ENCODE peak calls at places on chromosomes 1 and 21, in five cellular contexts. F is WERI-Rb-1, W is ovary, U is hepatocyte, J is heart left ventricle. B is an unnamed sample.
A peak's percentile ranks its signal among the peaks of the same experiment; 100 is the strongest.

GRCh38 chr1:117120774-117121588 is 568 bp downstream of the TRIM45 start:
- DNase-seq in J (no peak), U (peak; percentile 17), F (peak; percentile 14), W (no peak), B (no peak)

GRCh38 chr1:211613108-211613947 is 34.4 kb upstream of the SLC30A1 start:
- DNase-seq in U (peak; percentile 88), J (peak; percentile 89), W (peak; percentile 60), F (no peak), B (peak; percentile 74)

GRCh38 chr1:150799104-150799503 is 9.0 kb downstream of the CTSK start:
- DNase-seq in W (no peak), J (no peak), F (no peak), U (no peak), B (no peak)

GRCh38 chr1:13951793-13952751 is 252.1 kb downstream of the PRDM2 start:
- DNase-seq in J (no peak), F (no peak), W (no peak), U (no peak), B (no peak)

GRCh38 chr1:198903203-198903602 is 264.4 kb downstream of the PTPRC start:
- DNase-seq in W (no peak), F (peak; percentile 57), U (peak; percentile 12), J (peak; percentile 19), B (no peak)

GRCh38 chr1:11691302-11691914 is at the start of gene DRAXIN:
- DNase-seq in J (no peak), F (peak; percentile 73), W (no peak), U (peak; percentile 60), B (no peak)

GRCh38 chr1:170698301-170698700 is 34.4 kb downstream of the PRRX1 start:
- DNase-seq in J (no peak), F (no peak), U (no peak), W (no peak), B (no peak)

GRCh38 chr1:38207275-38207674 is 160.7 kb upstream of the POU3F1 start:
- DNase-seq in J (no peak), W (no peak), U (no peak), F (peak; percentile 41), B (no peak)

GRCh38 chr1:244010191-244010590 is 40.9 kb upstream of the ZBTB18 start:
- DNase-seq in F (peak; percentile 17), U (no peak), J (no peak), W (no peak), B (no peak)

GRCh38 chr1:227959325-227959860 is 11.7 kb upstream of the WNT9A start:
- DNase-seq in U (no peak), F (no peak), J (no peak), W (no peak), B (no peak)

GRCh38 chr21:45256021-45256911 is 31.4 kb downstream of the POFUT2 start:
- DNase-seq in U (no peak), F (no peak), W (no peak), J (no peak), B (no peak)

GRCh38 chr1:153261793-153262371 is 2.4 kb downstream of the LORICRIN start:
- DNase-seq in F (no peak), J (no peak), U (no peak), W (no peak), B (no peak)

GRCh38 chr21:30831194-30831765 is 1.7 kb upstream of the KRTAP7-1 start:
- DNase-seq in F (peak; percentile 30), J (no peak), U (peak; percentile 29), W (no peak), B (no peak)

GRCh38 chr1:2192031-2192995 is 2.3 kb downstream of the FAAP20 start:
- DNase-seq in F (no peak), U (peak; percentile 64), W (peak; percentile 63), J (no peak), B (no peak)

GRCh38 chr1:46289976-46290375 is 13.4 kb downstream of the LRRC41 start:
- DNase-seq in F (no peak), U (no peak), J (no peak), W (no peak), B (no peak)

GRCh38 chr1:13469343-13469742 is 44.5 kb downstream of the LRRC38 start:
- DNase-seq in W (no peak), J (no peak), F (peak; percentile 66), U (peak; percentile 44), B (peak; percentile 18)

GRCh38 chr1:54199151-54199764 is 572 bp downstream of the CYB5RL start:
- DNase-seq in F (no peak), U (peak; percentile 37), W (no peak), J (no peak), B (no peak)

GRCh38 chr1:2376261-2376741 is 15.1 kb downstream of the MORN1 start:
- DNase-seq in J (peak; percentile 21), U (no peak), W (no peak), F (no peak), B (no peak)

GRCh38 chr1:51088474-51088873 is 13.6 kb upstream of the C1orf185 start:
- DNase-seq in U (no peak), W (no peak), J (no peak), F (no peak), B (no peak)

GRCh38 chr1:17653728-17654351 is 101.3 kb upstream of the ACTL8 start:
- DNase-seq in W (peak; percentile 36), F (peak; percentile 52), U (peak; percentile 71), J (no peak), B (no peak)

GRCh38 chr1:232980336-232980978 is 30.0 kb downstream of the NTPCR start:
- DNase-seq in F (peak; percentile 64), U (no peak), W (no peak), J (no peak), B (no peak)

GRCh38 chr1:27380223-27380622 is 2.9 kb downstream of the CD164L2 start:
- DNase-seq in J (no peak), U (no peak), F (no peak), W (no peak), B (no peak)

GRCh38 chr1:113858982-113859381 is 12.5 kb downstream of the PTPN22 start:
- DNase-seq in J (no peak), W (no peak), U (no peak), F (no peak), B (no peak)
- H3K4me3 ChIP-seq in J (no peak overlapping the region), W (no peak overlapping the region), U (no peak overlapping the region), F (no peak overlapping the region), B (no peak overlapping the region)

DNA sequence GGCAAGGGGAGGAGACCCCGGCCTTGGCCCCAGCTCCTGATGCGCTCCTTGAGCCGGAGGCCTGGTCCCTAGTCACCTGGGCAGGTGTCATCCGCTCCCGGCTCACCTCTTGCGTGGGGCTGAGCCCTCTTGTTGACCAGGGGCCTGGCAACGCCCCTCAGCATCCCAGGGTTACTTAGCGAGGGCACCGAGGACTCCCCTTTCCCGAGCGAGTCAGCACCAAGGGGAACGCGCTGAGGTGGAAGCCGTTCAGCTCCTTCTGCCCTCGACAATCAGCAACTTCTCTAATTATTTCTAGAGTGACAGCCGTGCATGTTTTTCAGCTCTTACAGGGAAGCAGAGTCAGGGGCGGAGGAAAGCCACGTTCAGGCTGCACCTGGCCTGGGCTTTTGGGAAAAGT is 522 bp downstream of the SLC45A1 start:
- DNase-seq in W (no peak), F (no peak), J (no peak), U (no peak), B (no peak)
- H3K4me3 ChIP-seq in W (peak overlapping the region; percentile 61), F (peak overlapping the region; percentile 60), J (peak overlapping the region; percentile 75), U (peak overlapping the region; percentile 45), B (peak overlapping the region; percentile 85)

GRCh38 chr1:99647460-99647859 is 1.5 kb downstream of the PALMD start:
- DNase-seq in J (peak; percentile 42), U (no peak), W (no peak), F (no peak), B (no peak)

GRCh38 chr1:99645699-99646531 is at the start of gene PALMD:
- DNase-seq in J (peak; percentile 79), U (peak; percentile 41), F (peak; percentile 61), W (peak; percentile 45), B (peak; percentile 50)

GRCh38 chr1:99648107-99648506 is 2.2 kb downstream of the PALMD start:
- DNase-seq in W (peak; percentile 35), J (peak; percentile 88), F (peak; percentile 19), U (peak; percentile 21), B (peak; percentile 73)

GRCh38 chr1:99645199-99645598 is 714 bp upstream of the PALMD start:
- DNase-seq in F (no peak), W (peak; percentile 69), J (peak; percentile 72), U (peak; percentile 21), B (no peak)

DNA sequence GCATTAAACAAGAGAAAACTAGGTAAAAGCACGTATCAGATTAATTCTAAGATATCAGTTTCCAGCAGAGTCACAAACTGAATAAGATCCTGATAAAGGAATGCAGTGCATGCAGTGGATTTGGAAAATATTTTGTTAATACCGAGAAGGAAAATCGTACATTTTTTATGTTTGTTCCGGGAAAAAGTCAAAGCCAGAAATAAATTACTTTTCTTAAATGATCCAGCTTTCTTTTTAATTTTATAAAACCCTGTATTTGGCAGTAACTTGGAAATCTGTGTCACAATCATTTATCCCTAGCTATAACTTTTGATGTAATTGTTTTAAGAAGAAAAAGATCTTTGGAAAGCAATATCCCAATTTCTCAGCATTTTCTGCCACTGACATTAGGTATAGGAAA is 972 bp downstream of the PALMD start:
- DNase-seq in J (no peak), W (no peak), U (no peak), F (no peak), B (no peak)
- H3K4me3 ChIP-seq in J (peak overlapping the region; percentile 77), W (peak overlapping the region; percentile 31), U (peak overlapping the region; percentile 24), F (peak overlapping the region; percentile 62), B (peak overlapping the region; percentile 71)

GRCh38 chr1:168227620-168228019 is 1.8 kb downstream of the SFT2D2 start:
- DNase-seq in F (no peak), J (no peak), U (no peak), W (no peak), B (no peak)
- H3K4me3 ChIP-seq in F (no peak overlapping the region), J (peak overlapping the region; percentile 78), U (no peak overlapping the region), W (peak overlapping the region; percentile 53), B (peak overlapping the region; percentile 100)

GRCh38 chr1:179115181-179115580 is 33.3 kb downstream of the TOR3A start:
- DNase-seq in F (no peak), J (no peak), W (no peak), U (no peak), B (no peak)
- H3K4me3 ChIP-seq in F (no peak overlapping the region), J (no peak overlapping the region), W (no peak overlapping the region), U (no peak overlapping the region), B (no peak overlapping the region)

B was measured in left ventricle myocardium inferior.